ENCODE peak calls at places on chromosome 1, in ten cellular contexts. One of them, this sample, is unnamed.

GRCh38 chr1:51642739-51643142 is 25.8 kb downstream of the OSBPL9 start:
- DNase-seq in HCT116: no peak
- DNase-seq in H1: no peak
- DNase-seq in left ventricle myocardium inferior: no peak
- DNase-seq in heart left ventricle: no peak
- DNase-seq in brain microvascular endothelial cell: peak
- DNase-seq in dorsolateral prefrontal cortex: no peak
- DNase-seq in breast epithelium: no peak
- DNase-seq in neural progenitor cell: no peak
- DNase-seq in pancreas: no peak
- DNase-seq in this sample: no peak

GRCh38 chr1:201939271-201939973 is 6.9 kb downstream of the LMOD1 start:
- DNase-seq in HCT116: no peak
- DNase-seq in H1: no peak
- DNase-seq in left ventricle myocardium inferior: no peak
- DNase-seq in heart left ventricle: no peak
- DNase-seq in brain microvascular endothelial cell: no peak
- DNase-seq in dorsolateral prefrontal cortex: no peak
- DNase-seq in breast epithelium: no peak
- DNase-seq in neural progenitor cell: no peak
- DNase-seq in pancreas: no peak
- DNase-seq in this sample: no peak

GRCh38 chr1:239040523-239040922 is 345.8 kb upstream of the CHRM3 start:
- DNase-seq in HCT116: no peak
- DNase-seq in H1: no peak
- DNase-seq in left ventricle myocardium inferior: no peak
- DNase-seq in heart left ventricle: no peak
- DNase-seq in brain microvascular endothelial cell: no peak
- DNase-seq in dorsolateral prefrontal cortex: no peak
- DNase-seq in breast epithelium: no peak
- DNase-seq in neural progenitor cell: no peak
- DNase-seq in pancreas: no peak
- DNase-seq in this sample: no peak

GRCh38 chr1:7988576-7988975 is 27.1 kb downstream of the PARK7 start:
- DNase-seq in HCT116: no peak
- DNase-seq in H1: no peak
- DNase-seq in left ventricle myocardium inferior: no peak
- DNase-seq in heart left ventricle: no peak
- DNase-seq in brain microvascular endothelial cell: no peak
- DNase-seq in dorsolateral prefrontal cortex: no peak
- DNase-seq in breast epithelium: no peak
- DNase-seq in neural progenitor cell: no peak
- DNase-seq in pancreas: no peak
- DNase-seq in this sample: no peak

GRCh38 chr1:154431586-154432373 is 26.6 kb downstream of the IL6R start:
- DNase-seq in HCT116: no peak
- DNase-seq in H1: no peak
- DNase-seq in left ventricle myocardium inferior: no peak
- DNase-seq in heart left ventricle: peak
- DNase-seq in brain microvascular endothelial cell: peak
- DNase-seq in dorsolateral prefrontal cortex: no peak
- DNase-seq in breast epithelium: no peak
- DNase-seq in neural progenitor cell: no peak
- DNase-seq in pancreas: no peak
- DNase-seq in this sample: no peak

GRCh38 chr1:19203440-19203839 is 6.6 kb downstream of the UBR4 start:
- DNase-seq in HCT116: no peak
- DNase-seq in H1: no peak
- DNase-seq in left ventricle myocardium inferior: no peak
- DNase-seq in heart left ventricle: peak
- DNase-seq in brain microvascular endothelial cell: peak
- DNase-seq in dorsolateral prefrontal cortex: no peak
- DNase-seq in breast epithelium: no peak
- DNase-seq in neural progenitor cell: no peak
- DNase-seq in pancreas: peak
- DNase-seq in this sample: no peak

GRCh38 chr1:37892151-37893047 is 33.0 kb upstream of the MTF1 start:
- DNase-seq in HCT116: no peak
- DNase-seq in H1: no peak
- DNase-seq in left ventricle myocardium inferior: no peak
- DNase-seq in heart left ventricle: no peak
- DNase-seq in brain microvascular endothelial cell: peak
- DNase-seq in dorsolateral prefrontal cortex: no peak
- DNase-seq in breast epithelium: no peak
- DNase-seq in neural progenitor cell: no peak
- DNase-seq in pancreas: no peak
- DNase-seq in this sample: no peak

GRCh38 chr1:73943270-73943669 is 254.7 kb downstream of the LRRIQ3 start:
- DNase-seq in HCT116: no peak
- DNase-seq in H1: no peak
- DNase-seq in left ventricle myocardium inferior: no peak
- DNase-seq in heart left ventricle: no peak
- DNase-seq in brain microvascular endothelial cell: no peak
- DNase-seq in dorsolateral prefrontal cortex: no peak
- DNase-seq in breast epithelium: no peak
- DNase-seq in neural progenitor cell: peak
- DNase-seq in pancreas: no peak
- DNase-seq in this sample: no peak

GRCh38 chr1:112439592-112439991 is 43.6 kb downstream of the CTTNBP2NL start:
- DNase-seq in HCT116: no peak
- DNase-seq in H1: no peak
- DNase-seq in left ventricle myocardium inferior: no peak
- DNase-seq in heart left ventricle: peak
- DNase-seq in brain microvascular endothelial cell: no peak
- DNase-seq in dorsolateral prefrontal cortex: no peak
- DNase-seq in breast epithelium: no peak
- DNase-seq in neural progenitor cell: no peak
- DNase-seq in pancreas: no peak
- DNase-seq in this sample: no peak
- H3K27ac ChIP-seq in HCT116: no peak
- H3K27ac ChIP-seq in H1: no peak
- H3K27ac ChIP-seq in left ventricle myocardium inferior: peak
- H3K27ac ChIP-seq in heart left ventricle: peak
- H3K27ac ChIP-seq in brain microvascular endothelial cell: no peak
- H3K27ac ChIP-seq in dorsolateral prefrontal cortex: peak
- H3K27ac ChIP-seq in breast epithelium: peak
- H3K27ac ChIP-seq in neural progenitor cell: no peak
- H3K27ac ChIP-seq in pancreas: no peak
- H3K27ac ChIP-seq in this sample: no peak

GRCh38 chr1:150566589-150567340 is 12.6 kb downstream of the MCL1 start:
- DNase-seq in HCT116: no peak
- DNase-seq in H1: no peak
- DNase-seq in left ventricle myocardium inferior: no peak
- DNase-seq in heart left ventricle: no peak
- DNase-seq in brain microvascular endothelial cell: no peak
- DNase-seq in dorsolateral prefrontal cortex: no peak
- DNase-seq in breast epithelium: no peak
- DNase-seq in neural progenitor cell: no peak
- DNase-seq in pancreas: no peak
- DNase-seq in this sample: peak

GRCh38 chr1:150564051-150564991 is 15.1 kb downstream of the MCL1 start:
- DNase-seq in HCT116: no peak
- DNase-seq in H1: no peak
- DNase-seq in left ventricle myocardium inferior: no peak
- DNase-seq in heart left ventricle: no peak
- DNase-seq in brain microvascular endothelial cell: no peak
- DNase-seq in dorsolateral prefrontal cortex: no peak
- DNase-seq in breast epithelium: no peak
- DNase-seq in neural progenitor cell: no peak
- DNase-seq in pancreas: no peak
- DNase-seq in this sample: peak

GRCh38 chr1:150567717-150568561 is 11.5 kb downstream of the MCL1 start:
- DNase-seq in HCT116: no peak
- DNase-seq in H1: peak
- DNase-seq in left ventricle myocardium inferior: peak
- DNase-seq in heart left ventricle: peak
- DNase-seq in brain microvascular endothelial cell: peak
- DNase-seq in dorsolateral prefrontal cortex: no peak
- DNase-seq in breast epithelium: peak
- DNase-seq in neural progenitor cell: peak
- DNase-seq in pancreas: peak
- DNase-seq in this sample: no peak

GRCh38 chr1:150567341-150567716 is 12.1 kb downstream of the MCL1 start:
- DNase-seq in HCT116: no peak
- DNase-seq in H1: no peak
- DNase-seq in left ventricle myocardium inferior: no peak
- DNase-seq in heart left ventricle: no peak
- DNase-seq in brain microvascular endothelial cell: no peak
- DNase-seq in dorsolateral prefrontal cortex: no peak
- DNase-seq in breast epithelium: no peak
- DNase-seq in neural progenitor cell: no peak
- DNase-seq in pancreas: no peak
- DNase-seq in this sample: peak

DNA sequence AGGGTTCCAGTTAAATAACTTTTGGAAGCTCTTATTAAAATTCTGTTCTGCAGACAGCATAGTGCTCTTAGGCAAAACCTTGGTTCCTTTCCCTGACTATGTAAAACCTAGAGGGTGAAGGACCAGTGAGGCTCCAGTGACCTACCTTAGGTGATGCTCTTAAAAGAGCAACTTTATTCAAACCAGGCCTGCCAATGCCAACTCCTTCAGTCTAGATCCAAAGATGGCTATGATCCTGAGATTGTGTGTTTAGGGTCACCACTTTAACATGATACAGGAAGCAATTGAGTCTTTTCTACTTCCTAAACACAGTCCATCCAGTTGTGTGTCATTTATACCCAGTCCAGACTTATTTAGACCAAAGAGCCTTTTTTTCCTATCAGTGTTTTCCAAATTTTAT is 10.8 kb downstream of the MCL1 start:
- DNase-seq in HCT116: no peak
- DNase-seq in H1: no peak
- DNase-seq in left ventricle myocardium inferior: no peak
- DNase-seq in heart left ventricle: no peak
- DNase-seq in brain microvascular endothelial cell: no peak
- DNase-seq in dorsolateral prefrontal cortex: no peak
- DNase-seq in breast epithelium: no peak
- DNase-seq in neural progenitor cell: peak
- DNase-seq in pancreas: no peak
- DNase-seq in this sample: no peak
- H3K4me3 ChIP-seq in HCT116: no peak
- H3K4me3 ChIP-seq in H1: no peak
- H3K4me3 ChIP-seq in left ventricle myocardium inferior: peak
- H3K4me3 ChIP-seq in heart left ventricle: peak
- H3K4me3 ChIP-seq in brain microvascular endothelial cell: no peak
- H3K4me3 ChIP-seq in dorsolateral prefrontal cortex: peak
- H3K4me3 ChIP-seq in breast epithelium: peak
- H3K4me3 ChIP-seq in neural progenitor cell: peak
- H3K4me3 ChIP-seq in pancreas: no peak
- H3K4me3 ChIP-seq in this sample: peak

GRCh38 chr1:78619446-78619802 is 824 bp upstream of the IFI44L start:
- DNase-seq in HCT116: no peak
- DNase-seq in H1: no peak
- DNase-seq in left ventricle myocardium inferior: no peak
- DNase-seq in heart left ventricle: no peak
- DNase-seq in brain microvascular endothelial cell: peak
- DNase-seq in dorsolateral prefrontal cortex: no peak
- DNase-seq in breast epithelium: no peak
- DNase-seq in neural progenitor cell: no peak
- DNase-seq in pancreas: no peak
- DNase-seq in this sample: no peak

GRCh38 chr1:78619803-78620579 is at the start of gene IFI44L:
- DNase-seq in HCT116: no peak
- DNase-seq in H1: no peak
- DNase-seq in left ventricle myocardium inferior: peak
- DNase-seq in heart left ventricle: peak
- DNase-seq in brain microvascular endothelial cell: peak
- DNase-seq in dorsolateral prefrontal cortex: no peak
- DNase-seq in breast epithelium: no peak
- DNase-seq in neural progenitor cell: no peak
- DNase-seq in pancreas: peak
- DNase-seq in this sample: peak

GRCh38 chr1:78619029-78619428 is 1.2 kb upstream of the IFI44L start:
- DNase-seq in HCT116: no peak
- DNase-seq in H1: no peak
- DNase-seq in left ventricle myocardium inferior: no peak
- DNase-seq in heart left ventricle: no peak
- DNase-seq in brain microvascular endothelial cell: no peak
- DNase-seq in dorsolateral prefrontal cortex: no peak
- DNase-seq in breast epithelium: no peak
- DNase-seq in neural progenitor cell: no peak
- DNase-seq in pancreas: no peak
- DNase-seq in this sample: no peak

GRCh38 chr1:78622548-78622947 is 2.3 kb downstream of the IFI44L start:
- DNase-seq in HCT116: no peak
- DNase-seq in H1: no peak
- DNase-seq in left ventricle myocardium inferior: no peak
- DNase-seq in heart left ventricle: no peak
- DNase-seq in brain microvascular endothelial cell: no peak
- DNase-seq in dorsolateral prefrontal cortex: no peak
- DNase-seq in breast epithelium: no peak
- DNase-seq in neural progenitor cell: no peak
- DNase-seq in pancreas: no peak
- DNase-seq in this sample: no peak

DNA sequence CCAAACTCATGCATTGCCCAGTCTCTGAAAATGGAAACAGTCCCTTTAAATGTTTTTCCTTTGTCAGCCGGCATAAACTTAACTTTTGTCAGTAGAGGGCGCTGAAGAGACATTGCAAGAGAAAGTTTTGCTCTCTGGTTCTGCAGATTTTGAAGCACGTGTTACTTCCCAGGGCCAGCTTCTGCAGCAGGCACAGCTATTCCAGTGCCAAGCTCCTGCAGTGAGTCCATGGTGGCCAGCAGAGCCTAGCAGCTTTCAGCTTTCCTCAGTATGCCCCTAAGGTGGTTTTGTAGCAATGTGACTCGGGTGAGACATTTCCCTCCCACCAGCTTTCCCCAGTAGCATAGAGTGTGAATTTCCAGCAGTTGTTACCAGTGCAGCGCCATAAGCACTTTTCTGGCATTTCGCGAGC is 2.6 kb upstream of the IFI44L start:
- DNase-seq in HCT116: peak
- DNase-seq in H1: peak
- DNase-seq in left ventricle myocardium inferior: peak
- DNase-seq in heart left ventricle: peak
- DNase-seq in brain microvascular endothelial cell: peak
- DNase-seq in dorsolateral prefrontal cortex: peak
- DNase-seq in breast epithelium: no peak
- DNase-seq in neural progenitor cell: peak
- DNase-seq in pancreas: peak
- DNase-seq in this sample: peak
- TF ChIP-seq CTCF in HCT116: peak
- TF ChIP-seq CTCF in H1: peak
- TF ChIP-seq CTCF in left ventricle myocardium inferior: peak
- TF ChIP-seq CTCF in heart left ventricle: peak
- TF ChIP-seq CTCF in brain microvascular endothelial cell: peak
- TF ChIP-seq CTCF in dorsolateral prefrontal cortex: peak
- TF ChIP-seq CTCF in breast epithelium: peak
- TF ChIP-seq CTCF in neural progenitor cell: peak
- TF ChIP-seq CTCF in pancreas: peak
- TF ChIP-seq CTCF in this sample: peak

GRCh38 chr1:159941867-159942560 is 3.4 kb downstream of the IGSF9 start:
- DNase-seq in HCT116: no peak
- DNase-seq in H1: no peak
- DNase-seq in left ventricle myocardium inferior: no peak
- DNase-seq in heart left ventricle: no peak
- DNase-seq in brain microvascular endothelial cell: no peak
- DNase-seq in dorsolateral prefrontal cortex: no peak
- DNase-seq in breast epithelium: no peak
- DNase-seq in neural progenitor cell: peak
- DNase-seq in pancreas: no peak
- DNase-seq in this sample: no peak

GRCh38 chr1:159943908-159944622 is 1.3 kb downstream of the IGSF9 start:
- DNase-seq in HCT116: no peak
- DNase-seq in H1: no peak
- DNase-seq in left ventricle myocardium inferior: no peak
- DNase-seq in heart left ventricle: no peak
- DNase-seq in brain microvascular endothelial cell: no peak
- DNase-seq in dorsolateral prefrontal cortex: no peak
- DNase-seq in breast epithelium: no peak
- DNase-seq in neural progenitor cell: no peak
- DNase-seq in pancreas: no peak
- DNase-seq in this sample: no peak

GRCh38 chr1:159944623-159945455 is 574 bp downstream of the IGSF9 start:
- DNase-seq in HCT116: no peak
- DNase-seq in H1: no peak
- DNase-seq in left ventricle myocardium inferior: no peak
- DNase-seq in heart left ventricle: no peak
- DNase-seq in brain microvascular endothelial cell: no peak
- DNase-seq in dorsolateral prefrontal cortex: no peak
- DNase-seq in breast epithelium: no peak
- DNase-seq in neural progenitor cell: no peak
- DNase-seq in pancreas: no peak
- DNase-seq in this sample: no peak

GRCh38 chr1:159941139-159941866 is 4.1 kb downstream of the IGSF9 start:
- DNase-seq in HCT116: no peak
- DNase-seq in H1: no peak
- DNase-seq in left ventricle myocardium inferior: no peak
- DNase-seq in heart left ventricle: no peak
- DNase-seq in brain microvascular endothelial cell: no peak
- DNase-seq in dorsolateral prefrontal cortex: no peak
- DNase-seq in breast epithelium: no peak
- DNase-seq in neural progenitor cell: peak
- DNase-seq in pancreas: no peak
- DNase-seq in this sample: no peak

GRCh38 chr1:159942700-159943640 is 2.4 kb downstream of the IGSF9 start:
- DNase-seq in HCT116: no peak
- DNase-seq in H1: no peak
- DNase-seq in left ventricle myocardium inferior: no peak
- DNase-seq in heart left ventricle: no peak
- DNase-seq in brain microvascular endothelial cell: no peak
- DNase-seq in dorsolateral prefrontal cortex: no peak
- DNase-seq in breast epithelium: no peak
- DNase-seq in neural progenitor cell: no peak
- DNase-seq in pancreas: no peak
- DNase-seq in this sample: no peak
- H3K27ac ChIP-seq in HCT116: no peak
- H3K27ac ChIP-seq in H1: no peak
- H3K27ac ChIP-seq in left ventricle myocardium inferior: no peak
- H3K27ac ChIP-seq in heart left ventricle: no peak
- H3K27ac ChIP-seq in brain microvascular endothelial cell: no peak
- H3K27ac ChIP-seq in dorsolateral prefrontal cortex: no peak
- H3K27ac ChIP-seq in breast epithelium: peak
- H3K27ac ChIP-seq in neural progenitor cell: no peak
- H3K27ac ChIP-seq in pancreas: no peak
- H3K27ac ChIP-seq in this sample: no peak